ENCODE peak calls at places on chromosomes 3 and 15, in five cellular contexts. X is right lobe of liver, U is upper lobe of left lung, D is endothelial cell of umbilical vein, E is esophagus muscularis mucosa. R is an unnamed sample. For H3K9me3 and H3K4me1, the result is how much of the 10 kb centered on the place peaks cover.

GRCh38 chr15:80944818-80945217 is 44.8 kb downstream of the MESD start:
- DNase-seq in X (no peak), E (no peak), U (peak), D (no peak), R (no peak)

GRCh38 chr15:39145146-39145545 is 435.7 kb upstream of the THBS1 start:
- DNase-seq in E (no peak), X (no peak), U (no peak), D (no peak), R (no peak)

GRCh38 chr15:69107025-69107620 is 53.3 kb upstream of the GLCE start:
- DNase-seq in E (no peak), U (no peak), X (no peak), D (no peak), R (no peak)

GRCh38 chr3:143529018-143529478 is 319.2 kb downstream of the SLC9A9 start:
- DNase-seq in E (no peak), U (no peak), X (no peak), D (no peak), R (peak)

GRCh38 chr15:64354683-64355558 is 1.1 kb downstream of the CSNK1G1 start:
- DNase-seq in X (no peak), U (peak), D (peak), E (no peak), R (no peak)

GRCh38 chr15:79853492-79854328 is 43.1 kb downstream of the MTHFS start:
- DNase-seq in U (no peak), D (peak), X (no peak), E (no peak), R (peak)

GRCh38 chr3:15452156-15452555 is 24.8 kb downstream of the EAF1 start:
- DNase-seq in X (no peak), D (no peak), U (no peak), E (no peak), R (no peak)

GRCh38 chr3:40846466-40846865 is 321.7 kb downstream of the ZNF621 start:
- DNase-seq in D (no peak), X (no peak), U (no peak), E (peak), R (no peak)

GRCh38 chr3:50708620-50709019 is 33.9 kb downstream of the DOCK3 start:
- DNase-seq in U (no peak), E (no peak), X (no peak), D (no peak), R (no peak)

GRCh38 chr3:179227349-179227748 is 23.6 kb downstream of the KCNMB3 start:
- DNase-seq in U (no peak), X (no peak), D (no peak), E (no peak), R (no peak)

GRCh38 chr15:46315540-46315939 is 680.7 kb downstream of the SQOR start:
- DNase-seq in D (no peak), X (no peak), U (no peak), E (no peak), R (no peak)

GRCh38 chr15:23857028-23857641 is 170.0 kb upstream of the NDN start:
- DNase-seq in X (no peak), U (no peak), E (no peak), D (peak), R (peak)
- TF ChIP-seq CTCF in X (peak), U (peak), E (no peak), D (no peak), R (no peak)

GRCh38 chr3:4245671-4246070 is 57.5 kb upstream of the SETMAR start:
- DNase-seq in E (no peak), U (no peak), D (no peak), X (no peak), R (no peak)

GRCh38 chr3:4247391-4247790 is 55.8 kb upstream of the SETMAR start:
- DNase-seq in U (no peak), E (no peak), D (no peak), X (no peak), R (no peak)

GRCh38 chr3:4251412-4251811 is 51.8 kb upstream of the SETMAR start:
- DNase-seq in E (no peak), D (no peak), X (no peak), U (no peak), R (no peak)

DNA sequence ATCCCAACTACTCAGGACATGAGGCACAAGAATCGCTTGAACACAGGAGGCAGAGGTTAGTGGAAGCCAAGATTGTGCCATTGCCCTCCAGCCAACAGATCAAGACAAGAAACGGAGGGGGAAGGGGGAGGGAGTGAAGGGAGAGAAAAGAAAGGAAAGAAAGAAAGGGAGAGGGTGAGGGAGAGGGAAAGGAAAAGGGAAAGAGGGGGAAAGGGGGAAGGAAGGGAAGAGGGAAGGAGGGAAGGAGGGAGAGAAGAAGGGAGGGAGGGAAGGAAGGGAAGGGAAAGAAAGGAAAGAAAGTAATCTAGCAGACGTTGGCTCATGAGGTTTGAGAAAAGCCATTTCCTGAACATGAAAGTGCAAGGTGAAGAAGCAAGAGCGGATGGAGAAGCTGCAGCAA is 53.1 kb upstream of the SETMAR start:
- DNase-seq in D (no peak), U (no peak), E (no peak), X (no peak), R (no peak)
- H3K9me3 ChIP-seq in D (under half), U (under half), E (under half), X (under half), R (under half)

GRCh38 chr3:98733778-98734281 is 29.3 kb upstream of the ST3GAL6 start:
- DNase-seq in D (peak), X (peak), E (no peak), U (no peak), R (peak)
- H3K4me1 ChIP-seq in D (under half), X (under half), E (under half), U (under half), R (under half)

DNA sequence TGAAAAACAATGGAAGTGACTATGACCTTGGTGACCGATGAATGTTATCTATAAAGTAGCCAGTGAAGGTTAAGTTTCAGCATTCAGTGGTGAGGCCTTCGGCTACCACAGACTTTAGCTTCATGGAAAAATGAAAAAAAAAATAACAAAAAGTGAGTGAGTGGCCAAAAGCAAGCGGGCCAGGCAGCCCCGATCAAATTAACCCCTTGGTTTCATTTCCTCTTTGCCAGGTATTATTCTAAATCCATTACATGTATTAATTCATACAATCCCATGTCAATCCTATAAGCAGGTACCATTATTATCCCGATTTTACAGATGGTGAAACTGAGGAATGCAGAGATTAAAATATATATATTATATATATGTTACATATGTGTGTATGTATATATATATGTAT is 21.0 kb upstream of the CHCHD6 start:
- DNase-seq in X (no peak), E (no peak), D (no peak), U (no peak), R (no peak)
- TF ChIP-seq CTCF in X (no peak), E (no peak), D (no peak), U (no peak), R (no peak)

DNA sequence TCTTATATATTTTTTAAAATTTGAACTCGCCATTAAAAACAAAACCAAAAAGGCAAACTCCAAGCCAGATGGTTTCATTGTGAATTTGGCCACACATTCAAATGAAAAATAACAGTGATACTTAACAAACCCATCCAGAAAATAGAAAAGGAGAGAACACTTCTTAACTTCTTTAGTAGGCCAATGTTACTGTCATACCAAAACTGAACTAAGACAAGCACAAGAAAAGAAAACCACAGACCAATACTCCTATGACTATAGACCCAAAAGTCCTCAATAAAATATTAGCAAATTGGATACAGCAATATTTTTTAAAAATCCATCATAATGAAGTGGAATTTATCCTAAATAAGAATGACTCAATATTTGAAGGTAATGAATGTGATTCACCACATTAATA is 73.5 kb upstream of the ALDH1A3 start:
- DNase-seq in E (no peak), D (no peak), X (no peak), U (no peak), R (no peak)
- H3K9me3 ChIP-seq in E (under half), D (under half), X (under half), U (under half), R (under half)

GRCh38 chr15:31344824-31345605 is 18.4 kb downstream of the KLF13 start:
- DNase-seq in X (peak), D (no peak), E (no peak), U (peak), R (peak)

GRCh38 chr15:31347067-31347975 is 20.7 kb downstream of the KLF13 start:
- DNase-seq in E (no peak), D (no peak), U (peak), X (peak), R (peak)

GRCh38 chr15:31345606-31346366 is 19.2 kb downstream of the KLF13 start:
- DNase-seq in X (peak), U (no peak), E (no peak), D (no peak), R (no peak)

GRCh38 chr15:31347981-31348803 is 21.6 kb downstream of the KLF13 start:
- DNase-seq in X (peak), U (no peak), D (no peak), E (no peak), R (no peak)

GRCh38 chr15:31346367-31347066 is 19.9 kb downstream of the KLF13 start:
- DNase-seq in X (peak), D (no peak), U (peak), E (no peak), R (no peak)
- H3K4me1 ChIP-seq in X (half or more), D (under half), U (half or more), E (half or more), R (half or more)

DNA sequence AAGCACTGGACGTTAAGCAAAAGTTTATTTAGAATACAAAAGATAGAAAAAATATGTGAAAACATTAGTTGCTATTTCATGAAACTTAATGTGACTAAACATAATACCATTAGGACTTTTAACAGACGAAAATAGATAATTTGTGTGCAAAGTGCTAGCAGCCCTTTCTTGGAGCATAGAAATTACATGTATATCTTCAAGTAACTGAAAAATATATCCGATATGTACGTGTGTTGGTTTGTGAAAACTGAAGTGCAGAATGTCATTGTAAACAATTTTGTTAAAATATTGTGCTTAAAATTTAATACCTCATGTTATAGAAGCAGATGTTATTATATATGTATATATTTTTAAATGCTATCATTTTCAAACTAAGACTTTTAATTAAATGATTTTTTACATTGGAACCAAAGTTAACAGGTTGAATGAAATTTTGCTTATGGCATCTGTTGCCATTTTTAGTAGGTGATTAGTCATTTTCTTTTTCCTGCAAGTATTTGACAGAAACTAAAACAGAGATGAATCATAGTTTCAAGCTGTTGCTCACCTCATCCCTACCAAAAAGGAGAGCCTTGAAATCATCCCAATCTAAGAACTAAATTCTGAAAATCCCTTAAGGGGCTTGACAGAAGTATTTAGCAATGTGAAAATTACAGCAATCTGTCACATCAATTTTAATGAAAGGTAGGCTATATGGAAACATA is 334.8 kb downstream of the NAALADL2 start:
- DNase-seq in U (no peak), X (no peak), D (peak), E (no peak), R (no peak)
- TF ChIP-seq CTCF in U (no peak), X (no peak), D (no peak), E (no peak), R (no peak)

DNA sequence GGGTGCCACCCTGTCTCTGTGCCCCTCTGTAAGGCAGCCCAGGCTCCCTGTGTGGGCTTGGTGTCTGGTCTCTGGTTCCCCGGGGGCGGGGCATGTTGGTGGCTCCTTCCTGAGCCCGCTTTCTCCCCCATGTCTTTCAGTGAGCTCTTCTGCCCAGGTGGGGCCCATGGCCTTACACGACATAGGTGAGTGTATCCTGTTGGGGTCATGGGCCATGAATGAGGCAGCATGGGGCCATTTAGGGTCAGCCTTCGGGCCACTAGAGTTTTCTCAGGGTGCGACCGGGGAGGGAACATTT is 195.1 kb downstream of the UBE3A start:
- DNase-seq in E (no peak), X (peak), U (no peak), D (no peak), R (no peak)
- H3K9me3 ChIP-seq in E (under half), X (under half), U (under half), D (under half), R (half or more)

GRCh38 chr15:93052090-93052892 is 36.7 kb downstream of the RGMA start:
- DNase-seq in X (peak), U (peak), E (no peak), D (no peak), R (no peak)
- H3K4me1 ChIP-seq in X (under half), U (under half), E (half or more), D (under half), R (under half)

GRCh38 chr15:89231832-89232231 is 10.5 kb upstream of the RLBP1 start:
- DNase-seq in D (no peak), X (no peak), U (no peak), E (peak), R (no peak)
- TF ChIP-seq CTCF in D (no peak), X (no peak), U (no peak), E (no peak), R (no peak)

R was measured in mucosa of descending colon.